ENCODE peak calls at places on chromosomes 16 and 17, in nine cellular contexts. A is activated CD8-positive, alpha-beta memory T cell treated with anti-CD3 and anti-CD28 coated beads for 4 hours; Z is IMR-90; E is GM13977; Y is dermis microvascular lymphatic vessel endothelial cell; B is foreskin fibroblast; V is H1; S is RWPE1; I is ovary. H is an unnamed sample.

GRCh38 chr16:3501783-3502400 is 1.1 kb downstream of the CLUAP1 start:
- DNase-seq in E (no peak), B (no peak), S (no peak), Y (no peak), A (no peak), I (no peak), Z (no peak), V (no peak), H (peak; percentile 8)

GRCh38 chr16:68040506-68041288 is 17.6 kb downstream of the DUS2 start:
- DNase-seq in E (peak; percentile 82), Y (peak; percentile 81), S (peak; percentile 78), V (peak; percentile 76), A (peak; percentile 81), Z (peak; percentile 51), B (peak; percentile 79), I (peak; percentile 78), H (peak; percentile 92)

GRCh38 chr16:15949210-15950166 is at the start of gene ABCC1:
- DNase-seq in Z (no peak), E (peak; percentile 91), B (peak; percentile 73), S (peak; percentile 58), V (no peak), A (peak; percentile 58), Y (peak; percentile 54), I (peak; percentile 40), H (peak; percentile 78)

GRCh38 chr17:75642221-75643032 is 9.2 kb downstream of the SMIM5 start:
- DNase-seq in V (no peak), B (no peak), E (no peak), Z (no peak), A (no peak), Y (no peak), I (no peak), S (no peak), H (no peak)

GRCh38 chr16:85245307-85246172 is 133.3 kb upstream of the CIBAR2 start:
- DNase-seq in A (peak; percentile 22), V (no peak), Z (peak; percentile 79), I (peak; percentile 80), E (peak; percentile 73), Y (peak; percentile 68), S (peak; percentile 57), B (peak; percentile 87), H (no peak)

GRCh38 chr16:57892041-57892440 is 78.9 kb downstream of the CNGB1 start:
- DNase-seq in V (no peak), S (peak; percentile 13), Z (peak; percentile 69), B (no peak), Y (no peak), I (no peak), E (no peak), A (no peak), H (no peak)

GRCh38 chr17:44911133-44912001 is 3.9 kb downstream of the GFAP start:
- DNase-seq in S (no peak), Y (peak; percentile 45), I (peak; percentile 62), B (peak; percentile 64), A (peak; percentile 26), E (peak; percentile 70), Z (peak; percentile 24), V (peak; percentile 58), H (peak; percentile 79)

GRCh38 chr17:376936-377863 is 24.6 kb upstream of the RPH3AL start:
- DNase-seq in A (no peak), S (no peak), Z (peak; percentile 14), I (no peak), E (no peak), B (peak; percentile 61), V (no peak), Y (peak; percentile 8), H (peak; percentile 41)

GRCh38 chr16:27452569-27453475 is 50.8 kb downstream of the IL21R start:
- DNase-seq in S (no peak), Z (no peak), A (no peak), Y (no peak), V (no peak), B (peak; percentile 45), I (no peak), E (no peak), H (no peak)

GRCh38 chr17:69325518-69326301 is 1.2 kb downstream of the ABCA5 start:
- DNase-seq in I (no peak), B (no peak), Y (no peak), S (peak; percentile 34), E (no peak), A (no peak), V (no peak), Z (no peak), H (no peak)

GRCh38 chr16:24667244-24667764 is 62.1 kb upstream of the TNRC6A start:
- DNase-seq in S (no peak), V (no peak), I (no peak), Y (no peak), A (no peak), Z (no peak), B (no peak), E (no peak), H (no peak)

GRCh38 chr17:63358111-63358839 is 87.8 kb downstream of the CYB561 start:
- DNase-seq in Y (peak; percentile 90), E (no peak), B (peak; percentile 92), V (no peak), S (no peak), I (no peak), Z (peak; percentile 94), A (no peak), H (no peak)

GRCh38 chr17:43092891-43093290 is 32.3 kb downstream of the BRCA1 start:
- DNase-seq in S (no peak), I (no peak), Y (no peak), E (no peak), Z (peak; percentile 5), A (no peak), V (no peak), B (peak; percentile 57), H (no peak)

GRCh38 chr16:85514601-85515318 is 98.4 kb upstream of the GSE1 start:
- DNase-seq in I (peak; percentile 65), V (no peak), Y (peak; percentile 38), S (peak; percentile 92), A (no peak), B (peak; percentile 98), Z (peak; percentile 92), E (no peak), H (peak; percentile 87)